ENCODE peak calls at places on chromosomes 1 and 21, in nine cellular contexts. A is CD4-positive, alpha-beta T cell; F is lower lobe of right lung; B is kidney epithelial cell; C is uterus; Q is MM.1S; E is colonic mucosa; G is fibroblast of lung; L is AG04450. Z is an unnamed sample. For H3K27me3, the result is how much of the 10 kb centered on the place peaks cover.

GRCh38 chr1:173002891-173003582 is 47.7 kb downstream of the TNFSF18 start:
- DNase-seq in C (no peak), L (peak), Q (no peak), F (no peak), B (peak), E (no peak), G (peak), A (no peak), Z (no peak)

GRCh38 chr1:236762410-236762809 is 32.7 kb upstream of the MTR start:
- DNase-seq in L (no peak), Q (no peak), A (no peak), E (no peak), C (no peak), B (no peak), G (no peak), F (no peak), Z (no peak)

GRCh38 chr1:232221790-232222499 is 408.0 kb downstream of the SIPA1L2 start:
- DNase-seq in A (no peak), C (no peak), F (no peak), E (no peak), Q (no peak), G (peak), L (no peak), B (peak), Z (no peak)

GRCh38 chr1:184696403-184696802 is 58.3 kb downstream of the EDEM3 start:
- DNase-seq in B (no peak), A (no peak), E (no peak), C (no peak), L (no peak), Q (no peak), G (no peak), F (no peak), Z (no peak)

GRCh38 chr21:26715878-26716506 is 129.2 kb downstream of the ADAMTS1 start:
- DNase-seq in B (peak), L (peak), E (peak), Q (peak), G (peak), C (peak), A (no peak), F (peak), Z (no peak)

GRCh38 chr1:1915911-1916835 is 1.1 kb downstream of the CALML6 start:
- DNase-seq in L (no peak), B (no peak), Q (no peak), E (peak), A (no peak), C (no peak), G (no peak), F (peak), Z (peak)

GRCh38 chr1:17360272-17360956 is 11.6 kb upstream of the PADI6 start:
- DNase-seq in C (no peak), G (no peak), B (no peak), A (no peak), Q (no peak), F (no peak), L (no peak), E (no peak), Z (no peak)

GRCh38 chr1:206702803-206703202 is 18.1 kb downstream of the MAPKAPK2 start:
- DNase-seq in F (no peak), A (no peak), B (no peak), Q (no peak), L (no peak), G (no peak), E (no peak), C (no peak), Z (peak)

GRCh38 chr1:36691374-36691773 is 208.7 kb upstream of the CSF3R start:
- DNase-seq in C (no peak), A (no peak), F (no peak), L (no peak), Q (no peak), E (no peak), B (no peak), G (no peak), Z (no peak)

GRCh38 chr1:163115887-163116286 is 46.7 kb downstream of the RGS4 start:
- DNase-seq in B (no peak), E (no peak), A (no peak), L (no peak), F (no peak), Q (no peak), C (no peak), G (no peak), Z (no peak)

GRCh38 chr1:188170446-188170845 is 1341.7 kb downstream of the PLA2G4A start:
- DNase-seq in L (no peak), F (no peak), Q (no peak), B (no peak), G (no peak), E (no peak), C (no peak), A (no peak), Z (no peak)

GRCh38 chr1:3022976-3023375 is 1.7 kb downstream of the ACTRT2 start:
- DNase-seq in L (no peak), C (no peak), F (no peak), E (no peak), A (no peak), G (no peak), Q (no peak), B (no peak), Z (no peak)

GRCh38 chr1:47324682-47325081 is 8.9 kb upstream of the CMPK1 start:
- DNase-seq in L (no peak), B (no peak), C (no peak), F (no peak), G (no peak), A (no peak), Q (no peak), E (no peak), Z (no peak)

GRCh38 chr1:56439610-56440264 is 139.6 kb downstream of the PLPP3 start:
- DNase-seq in B (no peak), G (no peak), C (no peak), A (no peak), Q (peak), E (no peak), L (no peak), F (no peak), Z (peak)

GRCh38 chr1:25130895-25131294 is 101.4 kb downstream of the SYF2 start:
- DNase-seq in C (no peak), F (no peak), Q (no peak), B (no peak), G (no peak), E (no peak), A (no peak), L (no peak), Z (no peak)

GRCh38 chr1:101139130-101139529 is 97.7 kb upstream of the S1PR1 start:
- DNase-seq in E (no peak), F (no peak), A (no peak), G (no peak), L (no peak), C (no peak), B (no peak), Q (no peak), Z (no peak)

GRCh38 chr21:36126166-36126565 is 8.7 kb upstream of the CBR3 start:
- DNase-seq in C (no peak), L (no peak), B (no peak), A (no peak), G (no peak), E (peak), Q (no peak), F (no peak), Z (no peak)

GRCh38 chr21:33514234-33514633 is 22.7 kb upstream of the DNAJC28 start:
- DNase-seq in Q (no peak), B (no peak), L (no peak), E (no peak), A (no peak), G (no peak), C (no peak), F (no peak), Z (no peak)

GRCh38 chr21:26811031-26811430 is 34.2 kb downstream of the ADAMTS1 start:
- DNase-seq in L (no peak), C (no peak), B (no peak), E (no peak), F (no peak), G (no peak), Q (no peak), A (no peak), Z (no peak)

GRCh38 chr1:47519491-47519890 is 81.6 kb downstream of the FOXD2 start:
- DNase-seq in E (no peak), Q (no peak), G (no peak), B (no peak), L (no peak), C (no peak), F (no peak), A (no peak), Z (no peak)

GRCh38 chr1:201737350-201738060 is 91.5 kb upstream of the IPO9 start:
- DNase-seq in B (no peak), L (no peak), F (no peak), A (no peak), Q (no peak), E (no peak), C (peak), G (peak), Z (peak)

GRCh38 chr1:104380003-104380402 is 630.3 kb downstream of the AMY1C start:
- DNase-seq in F (no peak), L (no peak), E (no peak), C (no peak), B (no peak), Q (no peak), G (no peak), A (no peak), Z (no peak)

GRCh38 chr21:45846373-45847160 is 135.0 kb upstream of the COL6A1 start:
- DNase-seq in G (peak), L (no peak), F (no peak), E (no peak), A (peak), Q (no peak), C (peak), B (no peak), Z (no peak)

GRCh38 chr1:6253380-6253779 is 7.5 kb downstream of the GPR153 start:
- DNase-seq in C (no peak), B (no peak), F (no peak), G (no peak), A (no peak), E (no peak), L (no peak), Q (no peak), Z (no peak)

DNA sequence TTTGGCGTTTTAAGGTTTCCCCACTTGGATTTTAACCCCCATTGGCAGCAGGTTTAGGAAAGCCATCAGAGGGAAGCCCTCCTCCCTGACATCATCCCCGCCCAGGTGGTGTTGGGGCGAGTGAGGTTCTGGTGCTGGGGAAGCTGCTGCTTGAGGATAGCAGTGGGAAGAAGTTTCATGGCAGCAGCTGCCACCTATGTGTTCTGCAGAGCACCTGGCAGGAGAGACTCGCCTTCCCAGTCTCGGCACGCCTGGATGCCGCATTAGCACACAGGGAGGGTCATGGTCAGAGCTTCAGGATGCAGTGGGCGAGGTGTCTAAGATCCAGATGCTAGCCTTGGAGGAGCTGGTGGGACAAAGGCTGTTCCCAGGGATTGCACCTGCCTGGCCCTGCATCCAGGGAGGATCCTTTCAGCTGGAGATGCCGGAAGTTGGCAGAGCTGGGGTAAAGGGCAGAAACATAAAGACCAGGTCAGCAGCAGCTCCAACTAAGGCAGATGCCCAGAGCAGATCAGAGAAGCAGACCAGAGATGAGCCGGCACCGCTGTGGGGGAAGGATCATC is 33.9 kb downstream of the ABCG1 start:
- DNase-seq in Q (no peak), B (no peak), L (no peak), C (no peak), G (no peak), A (no peak), E (no peak), F (peak), Z (no peak)
- H3K27me3 ChIP-seq in Q (half or more), B (under half), L (under half), C (under half), G (under half), A (under half), E (under half), F (under half), Z (under half)

DNA sequence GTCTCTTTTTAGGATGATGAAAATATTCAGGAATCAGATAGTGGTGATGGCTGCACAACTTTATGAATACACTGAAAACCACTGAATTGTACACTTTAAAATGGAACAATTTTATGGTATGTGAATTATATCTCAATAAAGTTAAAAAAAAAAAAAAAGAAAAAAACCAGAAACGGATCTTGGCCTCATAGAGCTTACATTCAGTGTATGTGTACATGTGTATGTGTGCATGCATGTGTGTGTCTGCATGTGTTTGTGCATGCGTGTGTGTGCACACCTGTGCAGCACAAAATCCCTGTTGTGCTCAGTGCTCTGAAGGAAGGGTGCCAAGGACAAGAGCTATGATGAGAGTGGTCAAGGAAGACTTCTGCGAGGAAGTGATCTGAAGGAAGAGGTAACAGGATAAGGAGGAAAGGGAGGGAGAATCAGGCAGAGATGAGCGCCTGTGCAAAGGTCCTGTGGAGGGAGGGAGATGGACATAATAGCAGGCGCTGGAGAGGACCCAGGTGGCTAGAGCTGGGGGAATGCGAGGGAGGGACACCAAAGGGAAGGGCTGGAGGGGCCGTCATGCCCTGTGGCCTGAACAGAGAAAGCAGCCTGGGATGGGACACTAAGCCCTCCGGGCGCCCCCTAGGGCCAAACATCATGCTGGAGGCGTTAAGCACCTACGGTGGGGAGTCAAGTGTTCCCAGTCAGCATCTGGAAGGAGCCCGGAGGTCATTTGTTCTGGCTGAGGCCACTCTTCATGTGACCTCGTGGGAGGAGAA is 25.2 kb downstream of the NKAIN1 start:
- DNase-seq in E (no peak), A (no peak), C (no peak), L (no peak), F (no peak), Q (no peak), B (no peak), G (no peak), Z (no peak)
- TF ChIP-seq CTCF in E (no peak), A (no peak), C (no peak), L (no peak), F (no peak), Q (no peak), B (no peak), G (no peak), Z (no peak)

DNA sequence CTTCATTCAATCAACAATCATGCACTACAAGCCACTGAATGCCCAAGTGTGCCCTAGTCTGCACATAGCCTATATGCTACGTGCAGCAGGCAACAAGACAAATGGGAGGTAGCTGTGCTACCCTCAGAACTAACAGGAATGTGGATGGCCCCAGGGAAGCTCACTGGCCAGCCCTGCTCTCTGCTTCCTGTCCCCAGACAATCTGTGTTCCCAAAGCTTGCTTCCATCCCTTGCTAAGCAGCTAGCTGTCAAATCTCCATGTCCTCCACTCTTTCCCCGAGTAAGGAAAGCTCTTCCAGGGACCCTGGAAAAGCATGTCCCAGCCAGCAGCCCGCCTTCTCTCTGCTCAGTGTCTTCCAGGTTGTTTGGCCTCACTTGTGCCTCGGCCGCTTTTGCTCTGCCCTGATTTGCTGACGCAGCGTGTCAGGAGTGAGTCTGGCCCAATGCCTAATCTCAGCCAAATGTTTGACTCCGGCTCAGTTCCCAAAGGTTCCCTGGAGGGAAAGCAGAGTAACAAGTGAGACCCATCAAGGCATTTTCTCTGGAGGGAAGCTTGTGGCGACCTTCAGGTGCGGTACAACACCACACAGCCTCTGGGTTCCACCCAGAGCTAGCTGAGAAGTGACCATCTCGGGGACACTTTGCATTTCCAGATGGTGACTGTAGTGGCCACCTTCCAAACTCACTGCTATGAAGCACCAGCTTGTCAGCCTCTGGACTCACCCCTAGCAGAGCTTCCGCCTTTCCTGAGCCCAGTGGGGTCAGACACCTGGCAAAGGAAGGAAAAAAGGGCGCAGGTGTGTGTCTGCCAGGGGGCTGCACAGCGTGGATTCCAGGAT is 243.4 kb downstream of the RHOU start:
- DNase-seq in E (peak), F (no peak), G (no peak), C (peak), Q (no peak), A (no peak), L (no peak), B (no peak), Z (peak)
- H3K27me3 ChIP-seq in E (under half), F (under half), G (under half), C (under half), Q (under half), A (under half), L (under half), B (under half), Z (under half)

GRCh38 chr1:27656157-27656893 is 15.7 kb downstream of the IFI6 start:
- DNase-seq in G (peak), Q (no peak), B (no peak), C (peak), L (no peak), A (no peak), F (peak), E (peak), Z (peak)
- TF ChIP-seq CTCF in G (no peak), Q (no peak), B (no peak), C (no peak), L (no peak), A (no peak), F (no peak), E (no peak), Z (no peak)